ENCODE peak calls at places on chromosomes 1 and 21, in nine cellular contexts. X, B, F, K, M, S, D, L and G are unnamed samples.

GRCh38 chr1:51955797-51956527 is 34.5 kb downstream of the RAB3B start:
- DNase-seq in L (peak), S (no peak), D (no peak), K (no peak), X (no peak), F (peak), M (no peak), B (no peak), G (no peak)

GRCh38 chr1:115475901-115476300 is 137.9 kb upstream of the NGF start:
- DNase-seq in K (no peak), D (no peak), B (no peak), S (no peak), L (no peak), X (no peak), F (no peak), M (no peak), G (no peak)

GRCh38 chr1:92081031-92081430 is 886 bp downstream of the BTBD8 start:
- DNase-seq in L (no peak), S (no peak), B (no peak), K (no peak), D (no peak), X (no peak), F (no peak), M (no peak), G (no peak)

GRCh38 chr1:67832737-67833594 is at the start of gene GNG12:
- DNase-seq in X (no peak), L (peak), F (no peak), M (peak), K (peak), D (no peak), S (peak), B (no peak), G (peak)

GRCh38 chr1:12587981-12588620 is 29.9 kb downstream of the DHRS3 start:
- DNase-seq in K (no peak), X (no peak), M (no peak), D (no peak), L (no peak), F (no peak), B (peak), S (no peak), G (no peak)

GRCh38 chr1:37561794-37562132 is 5.0 kb downstream of the DNALI1 start:
- DNase-seq in F (no peak), B (peak), M (peak), X (no peak), K (no peak), L (peak), S (peak), D (no peak), G (no peak)

GRCh38 chr21:36630485-36631206 is 68.3 kb upstream of the SIM2 start:
- DNase-seq in K (peak), M (peak), B (peak), D (peak), X (peak), L (peak), S (peak), F (no peak), G (peak)

GRCh38 chr1:75211648-75212047 is 77.5 kb downstream of the LHX8 start:
- DNase-seq in F (no peak), D (no peak), L (no peak), S (no peak), M (no peak), K (no peak), X (no peak), B (no peak), G (no peak)

GRCh38 chr1:15153842-15154479 is 414 bp downstream of the TMEM51 start:
- DNase-seq in L (peak), F (no peak), K (peak), B (no peak), D (peak), S (peak), M (peak), X (no peak), G (no peak)

GRCh38 chr1:151370211-151370911 is 2.1 kb downstream of the SELENBP1 start:
- DNase-seq in F (no peak), S (no peak), B (no peak), K (peak), M (no peak), L (no peak), X (no peak), D (no peak), G (peak)

GRCh38 chr1:21814241-21814918 is 2.3 kb downstream of the LDLRAD2 start:
- DNase-seq in M (peak), F (no peak), B (no peak), X (no peak), D (no peak), L (no peak), S (no peak), K (no peak), G (no peak)

GRCh38 chr1:208820600-208821232 is 576.5 kb upstream of the PLXNA2 start:
- DNase-seq in F (no peak), K (no peak), S (no peak), B (no peak), X (no peak), D (no peak), M (no peak), L (no peak), G (no peak)

GRCh38 chr1:117964290-117965038 is 34.9 kb downstream of the WDR3 start:
- DNase-seq in F (no peak), L (no peak), D (no peak), M (no peak), K (no peak), B (no peak), S (no peak), X (no peak), G (no peak)

GRCh38 chr1:6099787-6100765 is 54.4 kb downstream of the KCNAB2 start:
- DNase-seq in F (no peak), D (no peak), S (no peak), L (no peak), X (no peak), M (no peak), K (peak), B (no peak), G (no peak)

GRCh38 chr1:152053375-152053774 is 16.6 kb upstream of the S100A11 start:
- DNase-seq in K (no peak), M (no peak), D (no peak), F (no peak), X (no peak), B (no peak), L (peak), S (no peak), G (no peak)

GRCh38 chr21:46627726-46628125 is 7.7 kb upstream of the PRMT2 start:
- DNase-seq in L (no peak), X (no peak), K (no peak), F (no peak), D (no peak), M (no peak), S (no peak), B (no peak), G (no peak)

GRCh38 chr1:9455487-9456237 is 83.6 kb upstream of the SLC25A33 start:
- DNase-seq in S (peak), K (peak), X (peak), F (no peak), B (peak), D (peak), L (peak), M (peak), G (peak)

GRCh38 chr1:36446261-36446660 is 4.0 kb downstream of the OSCP1 start:
- DNase-seq in F (no peak), S (no peak), M (no peak), L (peak), K (no peak), X (no peak), D (no peak), B (peak), G (no peak)

GRCh38 chr1:106755682-106756406 is 300.6 kb upstream of the PRMT6 start:
- DNase-seq in M (no peak), X (no peak), F (no peak), K (no peak), B (no peak), S (peak), L (no peak), D (no peak), G (no peak)

GRCh38 chr1:46635205-46635604 is 18.6 kb upstream of the MOB3C start:
- DNase-seq in K (no peak), S (no peak), B (no peak), F (no peak), X (no peak), L (no peak), M (no peak), D (no peak), G (no peak)